ENCODE peak calls at places on chromosomes 13 and 19, in ten cellular contexts. V is psoas muscle; T is Peyer's patch; U is fibroblast of lung; I is right atrium auricular region; X is CD8-positive, alpha-beta T cell; P is colonic mucosa; S is GM23248; Q is Caco-2; E is H9. F is an unnamed sample. For H3K4me1, the result is how much of the 10 kb centered on the place peaks cover.

GRCh38 chr19:48480151-48480475 is 10.9 kb downstream of the CYTH2 start:
- DNase-seq in X (peak), P (peak), Q (no peak), V (peak), S (peak), U (peak), E (no peak), T (no peak), I (peak), F (peak)

GRCh38 chr19:55340144-55340783 is 588 bp downstream of the KMT5C start:
- DNase-seq in X (no peak), Q (peak), V (no peak), P (peak), E (peak), U (no peak), I (no peak), S (no peak), T (peak), F (peak)

GRCh38 chr19:49512970-49513745 is 697 bp downstream of the FCGRT start:
- DNase-seq in S (peak), U (no peak), X (no peak), T (peak), E (peak), V (peak), I (no peak), Q (peak), P (peak), F (peak)

GRCh38 chr19:40139533-40140287 is 49.0 kb upstream of the ZNF780A start:
- DNase-seq in E (no peak), T (no peak), S (peak), Q (peak), P (no peak), U (peak), I (no peak), V (no peak), X (no peak), F (peak)

GRCh38 chr19:18233224-18233825 is 7.1 kb upstream of the PDE4C start:
- DNase-seq in Q (peak), X (peak), T (peak), E (peak), P (peak), U (peak), I (no peak), V (peak), S (peak), F (peak)

GRCh38 chr13:37229931-37230330 is 124.5 kb upstream of the CSNK1A1L start:
- DNase-seq in S (no peak), X (no peak), I (no peak), U (no peak), P (no peak), E (no peak), Q (no peak), V (no peak), T (no peak), F (no peak)

GRCh38 chr13:39263033-39263432 is 224.8 kb downstream of the NHLRC3 start:
- DNase-seq in S (peak), P (peak), V (no peak), X (no peak), I (peak), T (no peak), U (peak), Q (peak), E (peak), F (peak)

GRCh38 chr19:38122402-38123093 is 101.5 kb downstream of the DPF1 start:
- DNase-seq in V (no peak), U (no peak), P (no peak), I (no peak), Q (no peak), E (no peak), X (no peak), T (no peak), S (no peak), F (no peak)

GRCh38 chr19:44823373-44823698 is 14.4 kb downstream of the BCAM start:
- DNase-seq in P (no peak), I (no peak), Q (no peak), U (no peak), V (no peak), S (no peak), X (no peak), E (no peak), T (no peak), F (peak)

GRCh38 chr13:106467406-106468122 is 67.9 kb downstream of the EFNB2 start:
- DNase-seq in I (no peak), Q (no peak), S (no peak), X (no peak), T (no peak), P (no peak), E (no peak), V (no peak), U (no peak), F (no peak)

GRCh38 chr13:94390881-94391280 is 88.6 kb downstream of the DCT start:
- DNase-seq in X (no peak), T (no peak), P (no peak), U (no peak), V (no peak), E (no peak), Q (no peak), S (peak), I (no peak), F (no peak)

GRCh38 chr13:113656015-113656588 is 1.9 kb downstream of the ATP4B start:
- DNase-seq in T (peak), I (no peak), S (no peak), U (no peak), E (no peak), V (peak), X (no peak), P (no peak), Q (no peak), F (peak)

GRCh38 chr13:106500450-106500849 is 35.0 kb downstream of the EFNB2 start:
- DNase-seq in V (no peak), T (no peak), U (no peak), X (no peak), I (no peak), P (no peak), E (no peak), S (no peak), Q (no peak), F (no peak)

GRCh38 chr19:46614114-46614701 is 10.7 kb downstream of the PTGIR start:
- DNase-seq in P (peak), T (peak), V (peak), I (peak), U (peak), Q (peak), E (peak), S (peak), X (peak), F (peak)

GRCh38 chr13:47114030-47114429 is 217.2 kb upstream of the HTR2A start:
- DNase-seq in T (no peak), P (no peak), X (no peak), Q (no peak), V (no peak), S (peak), I (no peak), U (peak), E (no peak), F (peak)

GRCh38 chr13:101053289-101053688 is 363.0 kb downstream of the NALCN start:
- DNase-seq in V (no peak), Q (no peak), U (no peak), T (no peak), P (no peak), E (no peak), S (peak), I (no peak), X (no peak), F (no peak)

GRCh38 chr13:65592757-65593156 is 1637.4 kb downstream of the PCDH9 start:
- DNase-seq in I (no peak), P (no peak), X (no peak), U (peak), S (no peak), T (no peak), E (no peak), Q (no peak), V (no peak), F (no peak)

GRCh38 chr13:42707596-42707995 is 73.8 kb upstream of the FAM216B start:
- DNase-seq in S (peak), V (no peak), T (no peak), X (no peak), P (no peak), I (no peak), Q (no peak), U (peak), E (no peak), F (no peak)

GRCh38 chr19:19661675-19662251 is 1.7 kb downstream of the ATP13A1 start:
- DNase-seq in Q (no peak), T (no peak), V (no peak), I (no peak), X (no peak), P (no peak), U (no peak), S (peak), E (peak), F (peak)

GRCh38 chr13:19836472-19836871 is 27.0 kb downstream of the ZMYM5 start:
- DNase-seq in T (no peak), E (no peak), U (peak), X (no peak), S (peak), P (no peak), Q (no peak), I (no peak), V (no peak), F (no peak)

GRCh38 chr19:44947041-44947581 is 1.3 kb downstream of the APOC2 start:
- DNase-seq in U (no peak), T (no peak), E (no peak), Q (no peak), X (no peak), I (no peak), V (no peak), S (no peak), P (no peak), F (peak)

GRCh38 chr13:21435710-21436151 is 23.4 kb downstream of the ZDHHC20 start:
- DNase-seq in V (no peak), X (peak), P (peak), U (peak), Q (peak), E (no peak), T (no peak), S (peak), I (peak), F (peak)

GRCh38 chr13:53499551-53499950 is 470.9 kb downstream of the OLFM4 start:
- DNase-seq in E (no peak), I (no peak), X (no peak), U (no peak), Q (no peak), P (no peak), V (no peak), T (no peak), S (no peak), F (no peak)

GRCh38 chr19:4366666-4367335 is 23.4 kb downstream of the MPND start:
- DNase-seq in X (no peak), S (no peak), Q (no peak), U (no peak), T (no peak), E (no peak), P (no peak), V (no peak), I (no peak), F (peak)

GRCh38 chr19:4367781-4368127 is 24.4 kb downstream of the MPND start:
- DNase-seq in P (no peak), T (no peak), S (no peak), X (no peak), V (no peak), E (no peak), Q (no peak), I (no peak), U (no peak), F (peak)

GRCh38 chr19:4365341-4365740 is 22.0 kb downstream of the MPND start:
- DNase-seq in S (no peak), E (no peak), I (no peak), T (peak), U (no peak), Q (no peak), V (no peak), P (peak), X (no peak), F (peak)

GRCh38 chr19:4367336-4367723 is 24.0 kb downstream of the MPND start:
- DNase-seq in Q (no peak), T (no peak), X (no peak), S (no peak), E (no peak), U (no peak), P (no peak), V (no peak), I (no peak), F (peak)

DNA sequence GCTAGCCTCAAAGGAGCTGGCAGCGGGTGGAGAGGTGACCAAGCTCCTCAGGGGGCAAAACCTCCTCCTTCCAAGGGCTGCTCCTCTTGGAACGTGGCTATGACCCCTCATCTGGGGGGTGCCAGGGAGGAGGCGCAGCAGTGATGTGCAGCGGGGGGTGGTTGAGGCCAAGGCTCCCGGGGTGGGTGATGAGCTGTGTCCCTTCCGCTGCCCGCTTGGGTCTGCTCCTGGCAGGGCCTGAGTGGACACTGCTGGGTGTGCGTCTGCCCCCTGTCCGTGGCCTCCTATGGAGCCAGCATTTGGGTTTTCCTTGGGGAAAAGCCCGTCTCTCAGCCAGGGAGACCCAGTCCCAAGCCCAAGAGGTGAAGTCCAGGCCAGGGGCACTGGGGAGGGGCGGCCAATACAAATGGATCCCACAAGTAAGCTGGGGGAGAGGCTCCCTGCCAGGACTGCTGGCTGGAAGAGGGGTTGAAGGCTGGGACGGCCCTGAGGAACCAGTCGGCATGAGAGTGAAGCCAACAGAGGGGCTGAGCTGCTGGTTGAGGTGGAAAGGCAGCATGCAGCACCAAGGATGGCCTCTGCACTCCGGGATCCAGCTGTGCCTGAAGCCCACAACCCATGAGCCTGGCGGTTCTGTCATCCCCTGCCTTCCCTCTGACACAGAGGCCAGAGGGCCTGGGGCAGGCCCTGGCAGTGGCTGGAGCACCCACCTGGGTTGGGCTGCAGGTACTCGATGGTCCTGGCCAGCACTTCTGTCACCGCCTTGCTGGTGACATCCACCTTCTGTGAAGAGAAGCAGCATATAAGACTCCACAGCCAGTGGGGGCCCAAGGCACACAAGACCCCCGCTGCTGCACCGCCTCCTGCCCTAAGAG is 22.7 kb downstream of the MPND start:
- DNase-seq in V (no peak), E (no peak), Q (no peak), U (no peak), P (no peak), X (no peak), T (no peak), I (no peak), S (no peak), F (peak)
- H3K4me1 ChIP-seq in V (under half), E (under half), Q (under half), U (under half), P (under half), X (under half), T (under half), I (under half), S (under half), F (under half)

DNA sequence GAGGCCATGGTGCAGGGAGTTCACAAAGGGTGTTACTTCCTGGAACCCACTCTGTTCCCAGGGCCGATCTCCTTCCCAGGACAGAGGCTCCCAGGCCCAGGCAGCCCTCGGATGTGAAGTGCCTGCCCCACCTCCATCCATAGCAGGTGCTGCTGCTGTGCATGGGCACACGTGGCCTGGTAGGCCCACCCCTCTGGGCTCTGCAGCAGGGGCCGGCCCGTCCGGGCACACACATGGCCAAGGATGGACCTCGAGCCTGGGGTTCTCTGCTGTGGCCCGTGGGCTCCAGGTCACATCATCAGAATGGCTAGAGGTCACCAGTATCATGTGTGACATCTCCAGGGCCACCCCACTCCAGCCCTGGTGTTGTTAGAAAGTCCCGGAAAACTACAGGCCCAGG is 71.8 kb downstream of the GADD45B start:
- DNase-seq in Q (no peak), T (peak), P (no peak), E (no peak), V (no peak), U (no peak), S (no peak), X (no peak), I (no peak), F (peak)
- H3K4me1 ChIP-seq in Q (under half), T (half or more), P (under half), E (under half), V (half or more), U (under half), S (under half), X (under half), I (half or more), F (under half)

GRCh38 chr19:10752913-10753285 is 35.0 kb downstream of the DNM2 start:
- DNase-seq in Q (no peak), V (no peak), U (no peak), X (no peak), I (no peak), T (no peak), E (no peak), P (no peak), S (no peak), F (no peak)
- H3K4me1 ChIP-seq in Q (under half), V (under half), U (under half), X (half or more), I (half or more), T (half or more), E (under half), P (under half), S (under half), F (under half)

DNA sequence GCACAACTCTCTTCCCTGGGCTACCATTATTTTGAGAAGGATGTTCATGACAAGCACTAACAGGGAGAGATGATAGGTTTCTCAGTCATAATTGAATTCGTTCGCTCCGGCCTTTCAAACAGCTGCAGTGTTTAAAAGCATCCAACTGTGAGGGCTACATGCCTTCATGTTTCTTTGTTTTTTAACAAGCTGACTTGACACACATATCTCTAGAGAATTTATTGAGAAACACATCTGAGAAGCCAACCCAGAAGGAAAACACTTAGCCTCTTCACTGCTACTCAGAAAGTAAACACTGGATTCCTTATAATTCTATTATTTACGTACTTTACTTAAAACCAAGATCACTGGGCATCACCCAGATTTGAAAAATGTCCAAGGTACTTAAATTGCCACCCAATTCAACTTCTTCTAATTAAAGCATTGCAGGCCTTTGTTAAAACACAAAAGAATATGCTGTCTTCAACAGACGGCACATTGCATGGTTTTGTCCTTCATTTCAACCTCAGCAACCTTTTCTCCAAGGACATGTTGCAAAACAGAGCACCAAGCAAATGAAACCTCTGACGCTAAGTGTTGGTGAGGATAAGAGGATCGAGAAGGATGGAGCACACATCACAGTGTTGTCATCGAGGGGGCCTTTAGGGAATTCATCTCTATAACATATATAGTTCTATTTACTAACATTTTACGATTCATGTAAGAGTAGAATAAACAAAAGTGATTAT is 75.8 kb downstream of the TBC1D4 start:
- DNase-seq in Q (no peak), U (peak), E (no peak), T (no peak), V (no peak), P (no peak), I (no peak), X (no peak), S (no peak), F (no peak)
- H3K4me1 ChIP-seq in Q (under half), U (under half), E (under half), T (under half), V (half or more), P (under half), I (under half), X (under half), S (under half), F (under half)

GRCh38 chr19:5958074-5958850 is 19.7 kb downstream of the RANBP3 start:
- DNase-seq in S (no peak), T (no peak), P (no peak), E (no peak), U (no peak), V (no peak), I (no peak), X (no peak), Q (peak), F (peak)

GRCh38 chr19:5957132-5957531 is 20.8 kb downstream of the RANBP3 start:
- DNase-seq in I (no peak), V (no peak), E (no peak), Q (no peak), T (no peak), U (no peak), X (no peak), S (peak), P (no peak), F (peak)

GRCh38 chr19:5958851-5959122 is 19.2 kb downstream of the RANBP3 start:
- DNase-seq in I (no peak), V (no peak), S (no peak), Q (no peak), X (no peak), E (no peak), P (no peak), U (no peak), T (no peak), F (peak)

GRCh38 chr19:5960005-5961001 is 17.6 kb downstream of the RANBP3 start:
- DNase-seq in U (no peak), I (no peak), X (no peak), T (no peak), S (no peak), P (no peak), Q (no peak), E (no peak), V (no peak), F (peak)

GRCh38 chr19:5959260-5960004 is 18.5 kb downstream of the RANBP3 start:
- DNase-seq in T (no peak), P (no peak), V (no peak), Q (no peak), S (no peak), U (no peak), X (no peak), I (no peak), E (no peak), F (peak)
- H3K4me1 ChIP-seq in T (half or more), P (under half), V (half or more), Q (under half), S (under half), U (under half), X (half or more), I (half or more), E (under half), F (under half)

F was measured in osteoblast.